ENCODE peak calls at places on chromosomes 6 and 20, in nine cellular contexts. One of them, this sample, is unnamed.

GRCh38 chr20:4099905-4100675 is 84.7 kb upstream of the RNF24 start:
- DNase-seq in PC-3: no peak
- DNase-seq in CD8-positive, alpha-beta T cell: no peak
- DNase-seq in lung: no peak
- DNase-seq in mesendoderm: no peak
- DNase-seq in upper lobe of right lung: no peak
- DNase-seq in cardiac fibroblast: no peak
- DNase-seq in kidney epithelial cell: no peak
- DNase-seq in AG04450: no peak
- DNase-seq in this sample: no peak

GRCh38 chr6:34858681-34859080 is 29.2 kb downstream of the TAF11 start:
- DNase-seq in mesendoderm: peak; percentile 40
- DNase-seq in upper lobe of right lung: no peak
- DNase-seq in cardiac fibroblast: no peak
- DNase-seq in kidney epithelial cell: no peak
- DNase-seq in lung: no peak
- DNase-seq in PC-3: no peak
- DNase-seq in CD8-positive, alpha-beta T cell: no peak
- DNase-seq in AG04450: no peak
- DNase-seq in this sample: no peak

GRCh38 chr20:53984354-53984753 is 86.0 kb downstream of the BCAS1 start:
- DNase-seq in lung: no peak
- DNase-seq in CD8-positive, alpha-beta T cell: no peak
- DNase-seq in cardiac fibroblast: peak; percentile 10
- DNase-seq in kidney epithelial cell: no peak
- DNase-seq in PC-3: no peak
- DNase-seq in upper lobe of right lung: no peak
- DNase-seq in mesendoderm: no peak
- DNase-seq in AG04450: no peak
- DNase-seq in this sample: no peak

GRCh38 chr6:147925826-147926225 is 416.8 kb upstream of the SASH1 start:
- DNase-seq in CD8-positive, alpha-beta T cell: no peak
- DNase-seq in upper lobe of right lung: no peak
- DNase-seq in kidney epithelial cell: no peak
- DNase-seq in lung: no peak
- DNase-seq in AG04450: no peak
- DNase-seq in PC-3: no peak
- DNase-seq in cardiac fibroblast: no peak
- DNase-seq in mesendoderm: no peak
- DNase-seq in this sample: no peak

GRCh38 chr6:31826793-31827285 is 699 bp upstream of the HSPA1B start:
- DNase-seq in upper lobe of right lung: peak; percentile 92
- DNase-seq in kidney epithelial cell: no peak
- DNase-seq in AG04450: no peak
- DNase-seq in CD8-positive, alpha-beta T cell: no peak
- DNase-seq in cardiac fibroblast: peak; percentile 97
- DNase-seq in lung: peak; percentile 86
- DNase-seq in PC-3: no peak
- DNase-seq in mesendoderm: no peak
- DNase-seq in this sample: peak; percentile 91

GRCh38 chr20:24991897-24992419 is 593 bp downstream of the APMAP start:
- DNase-seq in upper lobe of right lung: peak; percentile 74
- DNase-seq in CD8-positive, alpha-beta T cell: no peak
- DNase-seq in lung: no peak
- DNase-seq in kidney epithelial cell: no peak
- DNase-seq in AG04450: no peak
- DNase-seq in cardiac fibroblast: peak; percentile 7
- DNase-seq in PC-3: peak; percentile 13
- DNase-seq in mesendoderm: peak; percentile 30
- DNase-seq in this sample: no peak

GRCh38 chr20:33551778-33552177 is 61.9 kb downstream of the CBFA2T2 start:
- DNase-seq in mesendoderm: no peak
- DNase-seq in CD8-positive, alpha-beta T cell: no peak
- DNase-seq in kidney epithelial cell: no peak
- DNase-seq in AG04450: no peak
- DNase-seq in PC-3: no peak
- DNase-seq in lung: no peak
- DNase-seq in upper lobe of right lung: no peak
- DNase-seq in cardiac fibroblast: peak; percentile 70
- DNase-seq in this sample: peak; percentile 39

GRCh38 chr6:143621876-143622605 is 55.7 kb upstream of the PHACTR2 start:
- DNase-seq in upper lobe of right lung: no peak
- DNase-seq in cardiac fibroblast: no peak
- DNase-seq in AG04450: no peak
- DNase-seq in lung: no peak
- DNase-seq in kidney epithelial cell: no peak
- DNase-seq in mesendoderm: no peak
- DNase-seq in PC-3: no peak
- DNase-seq in CD8-positive, alpha-beta T cell: no peak
- DNase-seq in this sample: peak; percentile 23

GRCh38 chr6:17281497-17282481 is 628 bp downstream of the RBM24 start:
- DNase-seq in cardiac fibroblast: peak; percentile 25
- DNase-seq in AG04450: no peak
- DNase-seq in PC-3: no peak
- DNase-seq in lung: no peak
- DNase-seq in CD8-positive, alpha-beta T cell: no peak
- DNase-seq in upper lobe of right lung: no peak
- DNase-seq in mesendoderm: peak; percentile 69
- DNase-seq in kidney epithelial cell: no peak
- DNase-seq in this sample: no peak

GRCh38 chr20:19603390-19603753 is 154.7 kb upstream of the RIN2 start:
- DNase-seq in lung: no peak
- DNase-seq in kidney epithelial cell: no peak
- DNase-seq in mesendoderm: no peak
- DNase-seq in upper lobe of right lung: no peak
- DNase-seq in AG04450: no peak
- DNase-seq in CD8-positive, alpha-beta T cell: no peak
- DNase-seq in PC-3: no peak
- DNase-seq in cardiac fibroblast: no peak
- DNase-seq in this sample: no peak

GRCh38 chr6:154292855-154293519 is 63.6 kb downstream of the IPCEF1 start:
- DNase-seq in mesendoderm: peak; percentile 48
- DNase-seq in kidney epithelial cell: peak; percentile 64
- DNase-seq in upper lobe of right lung: no peak
- DNase-seq in PC-3: peak; percentile 88
- DNase-seq in cardiac fibroblast: peak; percentile 71
- DNase-seq in CD8-positive, alpha-beta T cell: no peak
- DNase-seq in AG04450: peak; percentile 68
- DNase-seq in lung: no peak
- DNase-seq in this sample: peak; percentile 80

GRCh38 chr6:34549804-34550202 is 6.3 kb downstream of the SPDEF start:
- DNase-seq in cardiac fibroblast: no peak
- DNase-seq in upper lobe of right lung: no peak
- DNase-seq in CD8-positive, alpha-beta T cell: no peak
- DNase-seq in AG04450: no peak
- DNase-seq in mesendoderm: no peak
- DNase-seq in PC-3: no peak
- DNase-seq in kidney epithelial cell: no peak
- DNase-seq in lung: no peak
- DNase-seq in this sample: no peak

GRCh38 chr20:9966966-9967365 is 67.8 kb upstream of the ANKEF1 start:
- DNase-seq in PC-3: peak; percentile 52
- DNase-seq in AG04450: no peak
- DNase-seq in upper lobe of right lung: no peak
- DNase-seq in kidney epithelial cell: no peak
- DNase-seq in lung: no peak
- DNase-seq in cardiac fibroblast: no peak
- DNase-seq in mesendoderm: peak; percentile 21
- DNase-seq in CD8-positive, alpha-beta T cell: no peak
- DNase-seq in this sample: peak; percentile 40

GRCh38 chr6:92341224-92341623 is 1078.1 kb downstream of the EPHA7 start:
- DNase-seq in cardiac fibroblast: no peak
- DNase-seq in AG04450: no peak
- DNase-seq in PC-3: peak; percentile 67
- DNase-seq in lung: no peak
- DNase-seq in mesendoderm: no peak
- DNase-seq in upper lobe of right lung: no peak
- DNase-seq in kidney epithelial cell: no peak
- DNase-seq in CD8-positive, alpha-beta T cell: no peak
- DNase-seq in this sample: peak; percentile 19

GRCh38 chr6:63565058-63565726 is 7.1 kb upstream of the LOC128125822 start:
- DNase-seq in cardiac fibroblast: no peak
- DNase-seq in CD8-positive, alpha-beta T cell: no peak
- DNase-seq in kidney epithelial cell: no peak
- DNase-seq in lung: no peak
- DNase-seq in mesendoderm: no peak
- DNase-seq in upper lobe of right lung: no peak
- DNase-seq in PC-3: peak; percentile 48
- DNase-seq in AG04450: no peak
- DNase-seq in this sample: no peak

GRCh38 chr20:15396900-15397299 is 1059.5 kb upstream of the FLRT3 start:
- DNase-seq in CD8-positive, alpha-beta T cell: no peak
- DNase-seq in mesendoderm: peak; percentile 69
- DNase-seq in kidney epithelial cell: no peak
- DNase-seq in AG04450: no peak
- DNase-seq in PC-3: no peak
- DNase-seq in lung: no peak
- DNase-seq in upper lobe of right lung: no peak
- DNase-seq in cardiac fibroblast: no peak
- DNase-seq in this sample: peak; percentile 1

GRCh38 chr6:11999245-11999644 is 12.9 kb upstream of the HIVEP1 start:
- DNase-seq in mesendoderm: no peak
- DNase-seq in CD8-positive, alpha-beta T cell: no peak
- DNase-seq in upper lobe of right lung: no peak
- DNase-seq in cardiac fibroblast: peak; percentile 69
- DNase-seq in kidney epithelial cell: no peak
- DNase-seq in lung: no peak
- DNase-seq in AG04450: no peak
- DNase-seq in PC-3: no peak
- DNase-seq in this sample: peak; percentile 15

GRCh38 chr20:64160536-64161495 is 3.4 kb upstream of the MYT1 start:
- DNase-seq in CD8-positive, alpha-beta T cell: no peak
- DNase-seq in AG04450: no peak
- DNase-seq in lung: no peak
- DNase-seq in mesendoderm: peak; percentile 88
- DNase-seq in PC-3: no peak
- DNase-seq in cardiac fibroblast: no peak
- DNase-seq in kidney epithelial cell: no peak
- DNase-seq in upper lobe of right lung: no peak
- DNase-seq in this sample: no peak

GRCh38 chr20:64159711-64160110 is 4.5 kb upstream of the MYT1 start:
- DNase-seq in AG04450: no peak
- DNase-seq in cardiac fibroblast: no peak
- DNase-seq in lung: no peak
- DNase-seq in CD8-positive, alpha-beta T cell: no peak
- DNase-seq in kidney epithelial cell: no peak
- DNase-seq in PC-3: no peak
- DNase-seq in mesendoderm: no peak
- DNase-seq in upper lobe of right lung: no peak
- DNase-seq in this sample: no peak

GRCh38 chr20:64160118-64160517 is 4.1 kb upstream of the MYT1 start:
- DNase-seq in upper lobe of right lung: no peak
- DNase-seq in AG04450: no peak
- DNase-seq in PC-3: no peak
- DNase-seq in cardiac fibroblast: no peak
- DNase-seq in lung: no peak
- DNase-seq in mesendoderm: peak; percentile 84
- DNase-seq in CD8-positive, alpha-beta T cell: no peak
- DNase-seq in kidney epithelial cell: no peak
- DNase-seq in this sample: no peak

GRCh38 chr20:64162239-64162621 is 2.0 kb upstream of the MYT1 start:
- DNase-seq in AG04450: no peak
- DNase-seq in upper lobe of right lung: no peak
- DNase-seq in kidney epithelial cell: no peak
- DNase-seq in PC-3: no peak
- DNase-seq in CD8-positive, alpha-beta T cell: no peak
- DNase-seq in mesendoderm: no peak
- DNase-seq in cardiac fibroblast: no peak
- DNase-seq in lung: no peak
- DNase-seq in this sample: no peak

DNA sequence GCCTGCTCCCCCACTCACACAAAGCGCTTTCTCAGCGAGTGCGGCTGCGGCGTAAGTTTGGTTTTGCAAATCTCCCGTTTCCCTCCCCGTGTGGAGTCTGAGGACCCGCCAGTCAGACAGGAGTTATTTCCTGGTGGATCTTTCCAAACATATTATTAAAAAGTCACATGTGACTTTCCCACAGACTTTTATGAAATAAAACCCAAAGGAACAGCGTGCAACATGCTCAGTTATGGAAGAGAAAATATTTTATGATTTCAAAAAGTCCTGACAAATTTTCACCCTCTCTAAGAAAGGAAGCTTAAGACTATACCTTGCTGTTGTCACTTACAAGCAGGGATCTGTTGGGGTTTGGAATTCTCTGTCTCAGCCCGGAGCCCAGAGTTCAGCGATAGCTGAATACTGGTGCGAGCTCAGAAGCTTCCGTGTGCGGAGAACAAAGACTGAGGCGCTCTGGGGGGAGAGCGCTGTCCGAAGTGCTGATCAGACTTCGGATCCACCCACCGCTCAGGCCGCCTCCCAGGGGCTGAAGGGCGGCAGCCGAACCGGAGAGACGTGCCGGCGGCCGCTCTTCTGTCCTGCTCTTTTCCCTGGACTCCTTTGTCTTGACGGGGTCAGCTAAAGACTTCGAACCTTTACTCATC is 2.5 kb upstream of the MYT1 start:
- DNase-seq in CD8-positive, alpha-beta T cell: no peak
- DNase-seq in kidney epithelial cell: no peak
- DNase-seq in AG04450: no peak
- DNase-seq in mesendoderm: peak; percentile 88
- DNase-seq in cardiac fibroblast: peak; percentile 60
- DNase-seq in PC-3: peak; percentile 29
- DNase-seq in lung: no peak
- DNase-seq in upper lobe of right lung: no peak
- DNase-seq in this sample: peak; percentile 64
- H3K4me3 ChIP-seq in CD8-positive, alpha-beta T cell: no peak overlapping the region
- H3K4me3 ChIP-seq in kidney epithelial cell: no peak overlapping the region
- H3K4me3 ChIP-seq in AG04450: no peak overlapping the region
- H3K4me3 ChIP-seq in mesendoderm: no peak overlapping the region
- H3K4me3 ChIP-seq in cardiac fibroblast: no peak overlapping the region
- H3K4me3 ChIP-seq in PC-3: no peak overlapping the region
- H3K4me3 ChIP-seq in lung: no peak overlapping the region
- H3K4me3 ChIP-seq in upper lobe of right lung: no peak overlapping the region
- H3K4me3 ChIP-seq in this sample: no peak overlapping the region

GRCh38 chr6:156774872-156775405 is 2.2 kb upstream of the ARID1B start:
- DNase-seq in kidney epithelial cell: no peak
- DNase-seq in CD8-positive, alpha-beta T cell: no peak
- DNase-seq in mesendoderm: peak; percentile 62
- DNase-seq in lung: no peak
- DNase-seq in AG04450: no peak
- DNase-seq in upper lobe of right lung: no peak
- DNase-seq in PC-3: no peak
- DNase-seq in cardiac fibroblast: peak; percentile 21
- DNase-seq in this sample: no peak
- H3K4me3 ChIP-seq in kidney epithelial cell: no peak overlapping the region
- H3K4me3 ChIP-seq in CD8-positive, alpha-beta T cell: no peak overlapping the region
- H3K4me3 ChIP-seq in mesendoderm: no peak overlapping the region
- H3K4me3 ChIP-seq in lung: no peak overlapping the region
- H3K4me3 ChIP-seq in AG04450: no peak overlapping the region
- H3K4me3 ChIP-seq in upper lobe of right lung: no peak overlapping the region
- H3K4me3 ChIP-seq in PC-3: no peak overlapping the region
- H3K4me3 ChIP-seq in cardiac fibroblast: no peak overlapping the region
- H3K4me3 ChIP-seq in this sample: no peak overlapping the region

GRCh38 chr6:84052883-84053241 is 19.3 kb downstream of the MRAP2 start:
- DNase-seq in cardiac fibroblast: no peak
- DNase-seq in upper lobe of right lung: no peak
- DNase-seq in lung: no peak
- DNase-seq in CD8-positive, alpha-beta T cell: no peak
- DNase-seq in mesendoderm: peak; percentile 24
- DNase-seq in PC-3: no peak
- DNase-seq in AG04450: no peak
- DNase-seq in kidney epithelial cell: no peak
- DNase-seq in this sample: no peak
- H3K4me3 ChIP-seq in cardiac fibroblast: no peak overlapping the region
- H3K4me3 ChIP-seq in upper lobe of right lung: no peak overlapping the region
- H3K4me3 ChIP-seq in lung: no peak overlapping the region
- H3K4me3 ChIP-seq in CD8-positive, alpha-beta T cell: no peak overlapping the region
- H3K4me3 ChIP-seq in mesendoderm: no peak overlapping the region
- H3K4me3 ChIP-seq in PC-3: no peak overlapping the region
- H3K4me3 ChIP-seq in AG04450: no peak overlapping the region
- H3K4me3 ChIP-seq in kidney epithelial cell: no peak overlapping the region
- H3K4me3 ChIP-seq in this sample: no peak overlapping the region

GRCh38 chr20:61680096-61680495 is 385.6 kb downstream of the TAF4 start:
- DNase-seq in kidney epithelial cell: no peak
- DNase-seq in cardiac fibroblast: no peak
- DNase-seq in CD8-positive, alpha-beta T cell: no peak
- DNase-seq in mesendoderm: no peak
- DNase-seq in AG04450: no peak
- DNase-seq in PC-3: no peak
- DNase-seq in lung: no peak
- DNase-seq in upper lobe of right lung: no peak
- DNase-seq in this sample: no peak
- H3K4me3 ChIP-seq in kidney epithelial cell: no peak overlapping the region
- H3K4me3 ChIP-seq in cardiac fibroblast: no peak overlapping the region
- H3K4me3 ChIP-seq in CD8-positive, alpha-beta T cell: no peak overlapping the region
- H3K4me3 ChIP-seq in mesendoderm: no peak overlapping the region
- H3K4me3 ChIP-seq in AG04450: no peak overlapping the region
- H3K4me3 ChIP-seq in PC-3: no peak overlapping the region
- H3K4me3 ChIP-seq in lung: no peak overlapping the region
- H3K4me3 ChIP-seq in upper lobe of right lung: no peak overlapping the region
- H3K4me3 ChIP-seq in this sample: no peak overlapping the region

This sample was measured in choroid plexus epithelial cell.